ENCODE peak calls at places on chromosomes 2 and 18, in four cellular contexts. One of them, this sample, is unnamed.

GRCh38 chr18:67362906-67363305 is 153.6 kb downstream of the DSEL start:
- DNase-seq in K562: no peak
- DNase-seq in fibroblast of lung: no peak
- DNase-seq in H1: no peak
- DNase-seq in this sample: no peak

GRCh38 chr2:39666489-39667141 is 898 bp downstream of the TMEM178A start:
- DNase-seq in K562: no peak
- DNase-seq in fibroblast of lung: no peak
- DNase-seq in H1: peak
- DNase-seq in this sample: no peak

GRCh38 chr18:27656167-27656778 is 471.2 kb upstream of the CHST9 start:
- DNase-seq in K562: no peak
- DNase-seq in fibroblast of lung: no peak
- DNase-seq in H1: no peak
- DNase-seq in this sample: no peak

GRCh38 chr18:48808476-48808875 is 142.3 kb downstream of the SMAD7 start:
- DNase-seq in K562: no peak
- DNase-seq in fibroblast of lung: no peak
- DNase-seq in H1: no peak
- DNase-seq in this sample: peak

GRCh38 chr2:111119847-111120252 is 864 bp upstream of the BCL2L11 start:
- DNase-seq in K562: no peak
- DNase-seq in fibroblast of lung: peak
- DNase-seq in H1: no peak
- DNase-seq in this sample: no peak

GRCh38 chr2:217621391-217621801 is 381.4 kb downstream of the TNS1 start:
- DNase-seq in K562: no peak
- DNase-seq in fibroblast of lung: peak
- DNase-seq in H1: no peak
- DNase-seq in this sample: no peak

GRCh38 chr2:9639000-9639602 is 8.3 kb upstream of the YWHAQ start:
- DNase-seq in K562: no peak
- DNase-seq in fibroblast of lung: peak
- DNase-seq in H1: no peak
- DNase-seq in this sample: no peak

GRCh38 chr2:47024046-47024445 is 108.4 kb upstream of the MCFD2 start:
- DNase-seq in K562: no peak
- DNase-seq in fibroblast of lung: no peak
- DNase-seq in H1: no peak
- DNase-seq in this sample: no peak

GRCh38 chr2:128354731-128355470 is 36.2 kb upstream of the HS6ST1 start:
- DNase-seq in K562: no peak
- DNase-seq in fibroblast of lung: peak
- DNase-seq in H1: no peak
- DNase-seq in this sample: no peak

GRCh38 chr2:85430780-85431601 is 12.5 kb downstream of the SH2D6 start:
- DNase-seq in K562: no peak
- DNase-seq in fibroblast of lung: no peak
- DNase-seq in H1: peak
- DNase-seq in this sample: no peak

GRCh38 chr2:197435598-197436435 is 989 bp upstream of the SF3B1 start:
- DNase-seq in K562: no peak
- DNase-seq in fibroblast of lung: no peak
- DNase-seq in H1: no peak
- DNase-seq in this sample: no peak

GRCh38 chr2:176122633-176123482 is at the start of gene HOXD9:
- DNase-seq in K562: no peak
- DNase-seq in fibroblast of lung: no peak
- DNase-seq in H1: peak
- DNase-seq in this sample: peak

GRCh38 chr2:221063568-221063967 is 508.5 kb downstream of the EPHA4 start:
- DNase-seq in K562: no peak
- DNase-seq in fibroblast of lung: no peak
- DNase-seq in H1: no peak
- DNase-seq in this sample: no peak

GRCh38 chr18:33821503-33821902 is 243.5 kb downstream of the ASXL3 start:
- DNase-seq in K562: no peak
- DNase-seq in fibroblast of lung: peak
- DNase-seq in H1: no peak
- DNase-seq in this sample: no peak

GRCh38 chr2:68295523-68295922 is 24.2 kb downstream of the CNRIP1 start:
- DNase-seq in K562: no peak
- DNase-seq in fibroblast of lung: no peak
- DNase-seq in H1: no peak
- DNase-seq in this sample: peak

GRCh38 chr18:40949138-40949949 is 1005.7 kb upstream of the PIK3C3 start:
- DNase-seq in K562: no peak
- DNase-seq in fibroblast of lung: no peak
- DNase-seq in H1: no peak
- DNase-seq in this sample: no peak

GRCh38 chr2:12244070-12244469 is 472.7 kb upstream of the TRIB2 start:
- DNase-seq in K562: no peak
- DNase-seq in fibroblast of lung: peak
- DNase-seq in H1: no peak
- DNase-seq in this sample: no peak

GRCh38 chr2:210299974-210300373 is 15.0 kb downstream of the MYL1 start:
- DNase-seq in K562: no peak
- DNase-seq in fibroblast of lung: no peak
- DNase-seq in H1: no peak
- DNase-seq in this sample: no peak
- H3K27ac ChIP-seq in K562: no peak
- H3K27ac ChIP-seq in fibroblast of lung: no peak
- H3K27ac ChIP-seq in H1: no peak
- H3K27ac ChIP-seq in this sample: no peak

DNA sequence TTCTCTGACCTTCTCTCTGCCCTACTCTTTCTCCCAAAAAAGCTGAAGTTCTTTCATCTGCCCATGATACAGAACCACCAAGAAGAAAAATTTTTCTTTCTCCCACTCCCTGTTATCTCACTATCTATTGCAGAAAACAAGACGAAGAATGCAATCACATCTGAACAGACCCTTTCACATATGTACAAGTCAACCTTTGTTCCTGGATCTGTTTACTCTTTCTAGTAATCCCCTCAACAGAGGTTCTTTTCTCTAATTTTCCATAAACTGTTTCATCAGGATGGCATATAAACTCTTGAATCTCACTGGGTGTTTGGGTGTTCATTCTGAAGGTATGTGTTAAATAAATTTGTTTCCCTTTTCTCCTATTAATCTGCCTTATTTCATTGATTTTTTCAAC is 1262.7 kb upstream of the NRXN1 start:
- DNase-seq in K562: no peak
- DNase-seq in fibroblast of lung: no peak
- DNase-seq in H1: no peak
- DNase-seq in this sample: no peak
- H2AFZ ChIP-seq in K562: no peak
- H2AFZ ChIP-seq in fibroblast of lung: no peak
- H2AFZ ChIP-seq in H1: no peak
- H2AFZ ChIP-seq in this sample: no peak

DNA sequence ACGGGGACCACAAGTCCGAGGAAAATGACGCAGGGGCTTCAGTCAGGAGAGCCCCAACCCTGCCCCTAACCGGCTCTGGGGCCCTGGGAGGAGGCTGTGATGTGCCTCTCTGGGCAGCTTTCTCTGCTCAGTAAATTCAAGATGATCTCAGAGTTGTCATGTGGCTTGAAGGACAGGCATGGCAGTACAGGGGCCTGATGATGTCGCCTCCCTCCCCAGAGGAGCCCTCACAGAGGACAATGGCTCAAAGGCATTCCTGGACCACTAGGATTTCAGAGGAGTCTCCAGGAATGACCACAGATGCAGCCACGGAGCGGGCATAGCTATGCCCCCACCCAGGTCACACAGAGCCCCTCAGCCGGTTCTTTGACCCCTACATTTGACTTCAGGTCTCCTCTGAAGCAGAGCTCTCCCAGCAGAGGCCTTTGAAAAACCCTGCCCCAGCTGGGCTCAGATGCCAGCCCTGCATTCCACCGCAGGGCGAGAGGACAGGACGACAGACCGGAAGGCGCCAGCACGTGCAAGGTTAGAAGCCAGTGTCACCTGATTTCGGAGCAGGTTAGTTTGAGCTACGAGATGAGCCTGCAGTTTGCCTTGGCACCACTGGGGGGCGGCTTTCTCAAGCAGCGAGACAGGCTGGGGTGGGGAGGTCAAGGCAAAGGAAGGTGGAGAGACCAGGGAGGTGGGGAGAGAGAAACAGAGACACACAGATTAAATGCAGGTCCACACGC is 39.2 kb downstream of the BIN1 start:
- DNase-seq in K562: peak
- DNase-seq in fibroblast of lung: peak
- DNase-seq in H1: peak
- DNase-seq in this sample: peak
- H3K27ac ChIP-seq in K562: no peak
- H3K27ac ChIP-seq in fibroblast of lung: no peak
- H3K27ac ChIP-seq in H1: no peak
- H3K27ac ChIP-seq in this sample: no peak

GRCh38 chr2:6214471-6214870 is 522.3 kb downstream of the SOX11 start:
- DNase-seq in K562: no peak
- DNase-seq in fibroblast of lung: no peak
- DNase-seq in H1: no peak
- DNase-seq in this sample: no peak
- H2AFZ ChIP-seq in K562: no peak
- H2AFZ ChIP-seq in fibroblast of lung: no peak
- H2AFZ ChIP-seq in H1: no peak
- H2AFZ ChIP-seq in this sample: no peak